ENCODE peak calls at places on chromosomes 11 and 22, in ten cellular contexts. K is CD8-positive, alpha-beta memory T cell; G is thoracic aorta; B is endodermal cell; N is spleen; P is aorta; Q is SK-N-SH; M is MM.1S; X is HAP-1; F is cardiac muscle cell. I is an unnamed sample.
A peak's percentile ranks its signal among the peaks of the same experiment; 100 is the strongest.

GRCh38 chr11:13256216-13256615 is 21.4 kb upstream of the BMAL1 start:
- DNase-seq in N (no peak), F (no peak), G (no peak), P (no peak), M (no peak), X (no peak), B (no peak), Q (no peak), K (no peak), I (no peak)

GRCh38 chr22:49763696-49764095 is 64.0 kb downstream of the BRD1 start:
- DNase-seq in X (no peak), N (peak; percentile 56), K (no peak), Q (peak; percentile 25), P (no peak), B (peak; percentile 31), M (no peak), F (no peak), G (no peak), I (no peak)

GRCh38 chr11:82494988-82495432 is 238.7 kb downstream of the FAM181B start:
- DNase-seq in M (peak; percentile 56), X (peak; percentile 25), N (no peak), K (no peak), G (no peak), B (peak; percentile 55), F (no peak), P (no peak), Q (peak; percentile 22), I (peak; percentile 62)

GRCh38 chr11:6746086-6746618 is 25.6 kb downstream of the OR2AG2 start:
- DNase-seq in Q (no peak), F (peak; percentile 11), G (no peak), N (peak; percentile 82), P (no peak), B (no peak), K (peak; percentile 27), X (no peak), M (peak; percentile 84), I (no peak)

GRCh38 chr11:101717621-101718020 is 133.8 kb upstream of the TRPC6 start:
- DNase-seq in K (no peak), Q (no peak), B (no peak), P (no peak), G (no peak), M (no peak), N (no peak), X (no peak), F (no peak), I (no peak)

GRCh38 chr11:102306817-102307814 is 10.2 kb upstream of the BIRC3 start:
- DNase-seq in G (no peak), K (no peak), Q (no peak), F (no peak), P (no peak), X (no peak), B (no peak), M (no peak), N (no peak), I (no peak)

GRCh38 chr22:32951081-32951806 is 106.9 kb downstream of the SYN3 start:
- DNase-seq in P (no peak), F (peak; percentile 6), X (peak; percentile 55), N (no peak), M (no peak), G (no peak), Q (peak; percentile 36), B (peak; percentile 74), K (no peak), I (peak; percentile 43)

GRCh38 chr11:20671856-20672546 is 2.6 kb downstream of the NELL1 start:
- DNase-seq in G (no peak), F (peak; percentile 6), P (no peak), Q (peak; percentile 67), X (peak; percentile 61), B (no peak), K (no peak), M (no peak), N (no peak), I (peak; percentile 47)

GRCh38 chr11:118353084-118353710 is 6.2 kb upstream of the UBE4A start:
- DNase-seq in F (peak; percentile 43), K (no peak), N (no peak), B (no peak), G (no peak), Q (peak; percentile 20), M (peak; percentile 33), P (no peak), X (no peak), I (no peak)

GRCh38 chr11:108873305-108873704 is 208.4 kb downstream of the DDX10 start:
- DNase-seq in G (no peak), K (no peak), X (no peak), N (no peak), B (no peak), Q (no peak), M (no peak), F (peak; percentile 55), P (no peak), I (no peak)

GRCh38 chr11:79011357-79011756 is 429.5 kb downstream of the TENM4 start:
- DNase-seq in B (no peak), F (no peak), N (no peak), K (no peak), X (no peak), Q (no peak), M (no peak), P (no peak), G (no peak), I (no peak)

GRCh38 chr22:47030143-47030641 is 267.7 kb downstream of the TBC1D22A start:
- DNase-seq in X (peak; percentile 64), K (no peak), F (no peak), M (no peak), G (no peak), Q (no peak), N (no peak), P (no peak), B (no peak), I (peak; percentile 56)

GRCh38 chr11:72758690-72759389 is 6.6 kb upstream of the ARAP1 start:
- DNase-seq in N (no peak), B (no peak), F (peak; percentile 95), M (no peak), X (no peak), K (no peak), Q (peak; percentile 46), P (no peak), G (no peak), I (no peak)

GRCh38 chr11:123742778-123743177 is 1.3 kb upstream of the ZNF202 start:
- DNase-seq in N (no peak), P (no peak), Q (no peak), X (no peak), G (no peak), M (no peak), B (no peak), K (no peak), F (no peak), I (no peak)

GRCh38 chr11:61969391-61969758 is 1.9 kb upstream of the FTH1 start:
- DNase-seq in G (no peak), N (no peak), K (no peak), F (no peak), Q (no peak), B (no peak), M (no peak), P (no peak), X (no peak), I (no peak)
- H3K4me1 ChIP-seq in G (peaks cover 72% of the 10 kb centered on the region), N (peaks cover 89% of the 10 kb centered on the region), K (peaks cover 33% of the 10 kb centered on the region), F (peaks cover 36% of the 10 kb centered on the region), Q (peaks cover 59% of the 10 kb centered on the region), B (peaks cover 18% of the 10 kb centered on the region), M (peaks cover 18% of the 10 kb centered on the region), P (peaks cover 5% of the 10 kb centered on the region), X (peaks cover 40% of the 10 kb centered on the region), I (peaks cover 40% of the 10 kb centered on the region)

GRCh38 chr11:35033011-35033410 is 106.0 kb upstream of the CD44 start:
- DNase-seq in P (no peak), K (no peak), X (no peak), M (no peak), G (no peak), Q (no peak), N (no peak), F (no peak), B (no peak), I (no peak)

GRCh38 chr11:35034401-35034800 is 104.6 kb upstream of the CD44 start:
- DNase-seq in F (no peak), B (no peak), K (no peak), G (no peak), Q (no peak), M (no peak), N (no peak), X (no peak), P (no peak), I (no peak)

GRCh38 chr11:35029979-35030378 is 109.0 kb upstream of the CD44 start:
- DNase-seq in F (peak; percentile 39), Q (no peak), X (no peak), B (no peak), K (no peak), M (no peak), N (no peak), G (no peak), P (no peak), I (no peak)

GRCh38 chr11:35030716-35031213 is 108.2 kb upstream of the CD44 start:
- DNase-seq in P (peak; percentile 80), B (no peak), N (no peak), G (peak; percentile 28), K (peak; percentile 31), F (peak; percentile 73), X (no peak), M (no peak), Q (no peak), I (no peak)

DNA sequence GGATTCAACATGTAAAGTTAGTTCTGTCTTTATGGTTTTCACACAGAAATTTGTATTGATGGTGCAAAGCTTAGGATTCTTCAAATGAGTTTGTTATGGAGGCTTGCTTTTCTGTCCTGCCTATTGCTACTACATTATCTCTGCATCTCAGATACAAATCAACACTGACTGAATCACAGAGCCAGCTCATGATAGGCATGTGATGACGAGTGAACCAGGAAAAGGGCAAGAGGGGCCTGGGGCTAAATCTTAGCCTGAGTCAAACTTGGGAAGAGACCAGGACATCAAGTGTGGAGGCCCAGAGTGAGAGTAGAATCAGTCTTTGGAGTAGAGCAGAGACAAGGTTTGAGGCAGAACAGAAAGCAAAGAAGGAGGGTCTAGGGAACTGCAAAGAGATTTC is 107.1 kb upstream of the CD44 start:
- DNase-seq in B (no peak), P (no peak), M (no peak), G (no peak), X (no peak), N (no peak), K (no peak), F (no peak), Q (no peak), I (no peak)
- H3K9me3 ChIP-seq in B (no peaks in the 10 kb centered on the region), P (no peaks in the 10 kb centered on the region), M (no peaks in the 10 kb centered on the region), G (no peaks in the 10 kb centered on the region), X (no peaks in the 10 kb centered on the region), N (no peaks in the 10 kb centered on the region), K (no peaks in the 10 kb centered on the region), F (no peaks in the 10 kb centered on the region), Q (no peaks in the 10 kb centered on the region), I (no peaks in the 10 kb centered on the region)

DNA sequence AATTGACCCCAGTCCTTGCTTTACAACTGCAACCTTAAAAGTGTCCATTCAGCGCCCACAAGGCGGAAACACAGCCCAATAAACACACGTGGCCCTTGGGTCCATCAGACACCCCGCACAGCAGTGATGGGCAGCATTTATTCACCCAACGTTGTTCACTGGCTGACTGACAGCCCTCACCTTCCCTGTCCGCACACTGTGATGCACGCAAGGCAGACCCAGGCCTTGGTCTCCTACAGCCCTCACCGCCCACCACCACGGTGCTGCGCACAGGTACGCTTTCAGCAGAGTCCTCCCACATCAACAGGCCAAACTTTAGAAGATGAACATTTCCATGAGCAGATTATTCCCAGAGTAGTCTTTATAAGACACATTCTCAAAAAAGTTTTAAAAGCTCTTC is 20.7 kb upstream of the PHLDA2 start:
- DNase-seq in P (no peak), K (no peak), Q (no peak), G (no peak), F (no peak), X (no peak), B (peak; percentile 26), M (no peak), N (no peak), I (no peak)
- H3K4me1 ChIP-seq in P (no peaks in the 10 kb centered on the region), K (peaks cover 19% of the 10 kb centered on the region), Q (peaks cover 36% of the 10 kb centered on the region), G (peaks cover 28% of the 10 kb centered on the region), F (peaks cover 11% of the 10 kb centered on the region), X (no peaks in the 10 kb centered on the region), B (peaks cover 9% of the 10 kb centered on the region), M (no peaks in the 10 kb centered on the region), N (peaks cover 56% of the 10 kb centered on the region), I (peaks cover 10% of the 10 kb centered on the region)

GRCh38 chr11:119687220-119688046 is 41.6 kb downstream of the NECTIN1 start:
- DNase-seq in M (no peak), K (no peak), X (no peak), B (peak; percentile 55), P (no peak), Q (no peak), N (no peak), F (no peak), G (no peak), I (no peak)
- H3K9me3 ChIP-seq in M (no peaks in the 10 kb centered on the region), K (no peaks in the 10 kb centered on the region), X (no peaks in the 10 kb centered on the region), B (no peaks in the 10 kb centered on the region), P (no peaks in the 10 kb centered on the region), Q (no peaks in the 10 kb centered on the region), N (no peaks in the 10 kb centered on the region), F (no peaks in the 10 kb centered on the region), G (no peaks in the 10 kb centered on the region), I (no peaks in the 10 kb centered on the region)

I was measured in neural progenitor cell.